ENCODE peak calls at places on chromosomes 11 and 22, in ten cellular contexts. Z, V, C, A, G, H, J, T, F and S are unnamed samples.
A peak's percentile ranks its signal among the peaks of the same experiment; 100 is the strongest.

GRCh38 chr22:46374663-46375474 is 39.4 kb downstream of the TRMU start:
- DNase-seq in Z (no peak), V (no peak), C (no peak), A (no peak), G (no peak), H (no peak), J (no peak), T (no peak), F (no peak), S (no peak)

GRCh38 chr11:74783241-74783871 is 34.7 kb downstream of the RNF169 start:
- DNase-seq in Z (no peak), V (peak; percentile 89), C (peak; percentile 11), A (peak; percentile 46), G (peak; percentile 24), H (no peak), J (peak; percentile 56), T (peak; percentile 49), F (peak; percentile 73), S (no peak)

GRCh38 chr11:61332266-61332822 is 561 bp downstream of the DDB1 start:
- DNase-seq in Z (peak; percentile 27), V (no peak), C (no peak), A (peak; percentile 48), G (peak; percentile 37), H (no peak), J (peak; percentile 71), T (no peak), F (peak; percentile 23), S (no peak)

GRCh38 chr11:20026629-20027545 is 133.4 kb downstream of the DBX1 start:
- DNase-seq in Z (no peak), V (no peak), C (no peak), A (no peak), G (no peak), H (no peak), J (no peak), T (no peak), F (peak; percentile 84), S (no peak)

GRCh38 chr11:101357771-101358170 is 226.0 kb downstream of the TRPC6 start:
- DNase-seq in Z (no peak), V (no peak), C (no peak), A (no peak), G (no peak), H (no peak), J (no peak), T (no peak), F (no peak), S (no peak)

GRCh38 chr11:96162816-96163499 is 180.0 kb downstream of the MAML2 start:
- DNase-seq in Z (no peak), V (peak; percentile 80), C (no peak), A (no peak), G (no peak), H (no peak), J (peak; percentile 64), T (no peak), F (peak; percentile 29), S (no peak)

GRCh38 chr11:93484716-93485115 is 58.5 kb downstream of the SMCO4 start:
- DNase-seq in Z (no peak), V (no peak), C (no peak), A (no peak), G (no peak), H (no peak), J (no peak), T (no peak), F (no peak), S (peak; percentile 34)

GRCh38 chr11:84564180-84564866 is 1062.8 kb downstream of the DLG2 start:
- DNase-seq in Z (peak; percentile 32), V (peak; percentile 48), C (peak; percentile 24), A (no peak), G (peak; percentile 29), H (no peak), J (peak; percentile 34), T (no peak), F (peak; percentile 32), S (no peak)

GRCh38 chr11:119295178-119295577 is 21.8 kb downstream of the MCAM start:
- DNase-seq in Z (no peak), V (peak; percentile 44), C (no peak), A (no peak), G (no peak), H (no peak), J (no peak), T (no peak), F (peak; percentile 67), S (no peak)

GRCh38 chr22:45336971-45337431 is 27.3 kb downstream of the FAM118A start:
- DNase-seq in Z (no peak), V (no peak), C (no peak), A (no peak), G (no peak), H (peak; percentile 57), J (no peak), T (no peak), F (no peak), S (peak; percentile 95)

GRCh38 chr11:72333657-72334056 is 89.7 kb upstream of the PHOX2A start:
- DNase-seq in Z (peak; percentile 29), V (no peak), C (peak; percentile 34), A (peak; percentile 89), G (peak; percentile 84), H (peak; percentile 13), J (no peak), T (peak; percentile 86), F (no peak), S (no peak)

GRCh38 chr11:65591939-65592814 is 3.4 kb downstream of the KCNK7 start:
- DNase-seq in Z (no peak), V (no peak), C (no peak), A (no peak), G (no peak), H (no peak), J (no peak), T (no peak), F (no peak), S (no peak)

GRCh38 chr11:66543263-66544107 is 2.4 kb downstream of the ZDHHC24 start:
- DNase-seq in Z (peak; percentile 73), V (no peak), C (peak; percentile 72), A (peak; percentile 90), G (peak; percentile 79), H (peak; percentile 54), J (peak; percentile 72), T (peak; percentile 36), F (no peak), S (no peak)

GRCh38 chr22:40116496-40117200 is 61.1 kb upstream of the TNRC6B start:
- DNase-seq in Z (no peak), V (no peak), C (peak; percentile 23), A (no peak), G (peak; percentile 73), H (peak; percentile 33), J (no peak), T (no peak), F (no peak), S (no peak)

GRCh38 chr11:76265771-76266241 is 59.5 kb upstream of the WNT11 start:
- DNase-seq in Z (no peak), V (no peak), C (no peak), A (no peak), G (no peak), H (no peak), J (no peak), T (no peak), F (no peak), S (no peak)

GRCh38 chr11:18347471-18348125 is 25.2 kb downstream of the GTF2H1 start:
- DNase-seq in Z (no peak), V (peak; percentile 72), C (no peak), A (no peak), G (no peak), H (no peak), J (no peak), T (no peak), F (no peak), S (no peak)

GRCh38 chr11:6520265-6520664 is 23.2 kb downstream of the DNHD1 start:
- DNase-seq in Z (no peak), V (no peak), C (no peak), A (no peak), G (no peak), H (no peak), J (no peak), T (no peak), F (no peak), S (no peak)

GRCh38 chr22:43826142-43827093 is 14.3 kb upstream of the EFCAB6 start:
- DNase-seq in Z (no peak), V (peak; percentile 79), C (no peak), A (no peak), G (no peak), H (no peak), J (peak; percentile 75), T (no peak), F (peak; percentile 68), S (no peak)

GRCh38 chr11:63614136-63614664 is at the start of gene PLAAT3:
- DNase-seq in Z (peak; percentile 52), V (peak; percentile 77), C (peak; percentile 63), A (peak; percentile 66), G (peak; percentile 50), H (peak; percentile 14), J (peak; percentile 73), T (no peak), F (no peak), S (no peak)

GRCh38 chr22:23180893-23181762 is 819 bp downstream of the BCR start:
- DNase-seq in Z (peak; percentile 30), V (no peak), C (peak; percentile 50), A (no peak), G (peak; percentile 61), H (no peak), J (peak; percentile 43), T (no peak), F (peak; percentile 39), S (no peak)

GRCh38 chr11:87366766-87367405 is 329.2 kb downstream of the TMEM135 start:
- DNase-seq in Z (no peak), V (no peak), C (no peak), A (no peak), G (no peak), H (no peak), J (no peak), T (no peak), F (peak; percentile 1), S (no peak)

GRCh38 chr11:111846640-111847039 is 24.7 kb downstream of the ALG9 start:
- DNase-seq in Z (no peak), V (peak; percentile 85), C (no peak), A (no peak), G (no peak), H (no peak), J (peak; percentile 55), T (no peak), F (no peak), S (no peak)

GRCh38 chr22:29327089-29327764 is 11.7 kb upstream of the RASL10A start:
- DNase-seq in Z (no peak), V (no peak), C (no peak), A (no peak), G (no peak), H (no peak), J (no peak), T (no peak), F (no peak), S (no peak)

GRCh38 chr11:130616578-130616977 is 168.1 kb downstream of the ADAMTS15 start:
- DNase-seq in Z (no peak), V (no peak), C (no peak), A (no peak), G (no peak), H (no peak), J (no peak), T (no peak), F (no peak), S (no peak)